ENCODE peak calls at places on chromosomes 16 and 17, in four cellular contexts. L, Y, O and J are unnamed samples.

GRCh38 chr17:45225964-45226530 is 4.4 kb downstream of the FMNL1 start:
- DNase-seq in Y (no peak), L (no peak), O (peak; percentile 91), J (no peak)

GRCh38 chr17:57892820-57893595 is 43.2 kb upstream of the MRPS23 start:
- DNase-seq in L (peak; percentile 39), Y (no peak), O (peak; percentile 81), J (peak; percentile 53)

GRCh38 chr16:68298907-68299515 is 11.7 kb downstream of the SLC7A6OS start:
- DNase-seq in Y (no peak), O (no peak), L (no peak), J (no peak)

GRCh38 chr17:19017804-19018599 is 13.4 kb upstream of the FAM83G start:
- DNase-seq in L (no peak), O (peak; percentile 35), Y (no peak), J (peak; percentile 3)

GRCh38 chr17:69870091-69870530 is 204.9 kb upstream of the KCNJ16 start:
- DNase-seq in Y (no peak), O (no peak), L (no peak), J (no peak)

GRCh38 chr17:57665696-57666095 is 79.4 kb downstream of the CCDC182 start:
- DNase-seq in Y (peak; percentile 49), L (no peak), O (no peak), J (no peak)

GRCh38 chr16:11632455-11632921 is 35.8 kb upstream of the SNN start:
- DNase-seq in L (peak; percentile 36), O (peak; percentile 35), Y (no peak), J (no peak)

GRCh38 chr17:45096141-45096540 is 35.0 kb downstream of the NMT1 start:
- DNase-seq in Y (peak; percentile 49), L (no peak), O (no peak), J (no peak)

GRCh38 chr17:81350320-81350686 is 45.0 kb upstream of the BAHCC1 start:
- DNase-seq in L (no peak), Y (no peak), O (no peak), J (no peak)

GRCh38 chr16:74726736-74727135 is 26.1 kb upstream of the MLKL start:
- DNase-seq in Y (no peak), O (peak; percentile 29), L (peak; percentile 35), J (no peak)
- TF ChIP-seq CTCF in Y (peak; percentile 73), O (peak; percentile 28), L (peak; percentile 30), J (peak; percentile 67)

DNA sequence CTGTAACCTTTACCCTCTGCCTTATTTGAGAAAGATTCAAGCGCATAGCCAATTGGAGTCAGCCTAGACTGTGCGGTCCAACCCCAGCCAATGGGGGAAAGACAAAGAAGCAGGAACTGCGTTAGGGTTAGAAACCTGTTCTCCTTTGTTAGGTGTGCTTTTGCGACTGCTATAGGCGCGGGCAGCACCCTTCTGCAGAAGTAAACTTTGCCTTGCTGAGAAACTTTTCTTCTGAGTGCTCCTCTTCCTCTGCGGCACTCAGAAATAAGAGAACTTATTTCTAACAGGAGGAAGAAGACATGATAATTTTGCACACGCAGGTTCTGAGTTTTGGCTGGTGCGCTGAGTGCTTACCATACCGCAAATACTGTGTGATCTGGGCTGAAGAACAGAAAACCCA is 9.0 kb downstream of the TXNL4B start:
- DNase-seq in O (no peak), L (no peak), Y (no peak), J (no peak)
- TF ChIP-seq CTCF in O (no peak), L (no peak), Y (no peak), J (no peak)

DNA sequence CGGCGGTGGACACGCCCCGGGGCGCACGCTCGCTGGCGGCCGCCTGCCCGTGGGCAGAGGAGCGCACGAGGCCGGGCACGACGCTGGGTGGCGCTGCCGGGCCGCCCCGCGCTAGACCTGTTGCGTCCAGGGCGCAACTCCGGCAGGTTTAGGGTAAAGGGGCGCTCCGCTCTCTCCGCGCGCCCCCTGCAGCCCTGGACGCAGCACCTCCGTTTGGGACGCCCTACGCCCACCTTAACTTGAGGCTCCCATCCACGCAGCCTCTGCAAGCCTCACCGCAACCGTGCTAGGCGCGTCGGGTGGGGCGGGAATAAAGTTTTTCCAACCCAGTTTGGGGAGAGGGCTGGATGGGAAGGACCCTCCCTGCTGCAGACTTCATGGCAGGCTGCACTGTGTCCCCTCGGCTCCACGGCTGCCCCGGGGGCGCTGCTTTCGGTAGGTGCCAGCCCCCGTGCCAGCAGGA is 299 bp upstream of the SYT17 start:
- DNase-seq in O (peak; percentile 83), Y (peak; percentile 73), L (peak; percentile 86), J (peak; percentile 78)
- TF ChIP-seq CTCF in O (peak; percentile 68), Y (peak; percentile 42), L (peak; percentile 77), J (peak; percentile 79)

DNA sequence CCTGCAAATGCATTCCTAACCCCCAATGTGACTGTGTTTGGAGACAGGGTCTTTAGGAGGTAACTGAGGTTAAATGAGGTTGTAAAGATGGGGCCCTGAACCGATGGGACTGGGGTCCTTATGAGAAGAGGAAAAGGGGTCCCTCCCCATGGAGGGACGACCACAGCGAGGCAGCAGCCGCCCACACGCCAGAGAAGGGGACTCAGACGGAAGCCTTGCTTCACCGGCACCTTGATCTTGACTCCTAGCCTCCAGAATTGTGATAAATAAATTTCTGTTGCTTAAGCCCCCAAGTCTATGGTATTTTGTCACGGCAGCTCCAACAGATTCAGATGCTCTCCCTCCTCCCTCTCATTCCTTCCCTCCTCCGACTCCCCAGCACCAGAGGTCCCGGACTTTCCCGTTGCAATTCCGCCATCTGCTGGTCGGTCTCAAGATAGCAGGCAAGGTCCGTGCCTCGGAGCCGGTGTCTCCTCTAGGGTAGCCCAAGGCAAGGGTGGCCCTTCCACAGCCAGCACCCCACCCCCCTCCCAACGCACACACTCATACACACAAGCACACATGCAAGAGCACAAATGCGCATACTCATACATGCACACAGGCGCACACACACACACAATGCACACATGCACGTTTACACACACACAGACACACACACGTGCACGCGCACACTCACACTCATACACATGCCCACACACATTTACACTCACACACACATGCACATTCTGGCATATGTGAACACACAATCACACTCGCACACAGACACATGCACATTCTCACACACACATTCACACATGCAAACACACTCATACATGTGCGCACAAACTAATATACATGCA is 23.1 kb upstream of the C16orf78 start:
- DNase-seq in Y (peak; percentile 65), O (peak; percentile 71), L (peak; percentile 84), J (peak; percentile 88)
- TF ChIP-seq CTCF in Y (peak; percentile 91), O (peak; percentile 79), L (peak; percentile 71), J (peak; percentile 86)

DNA sequence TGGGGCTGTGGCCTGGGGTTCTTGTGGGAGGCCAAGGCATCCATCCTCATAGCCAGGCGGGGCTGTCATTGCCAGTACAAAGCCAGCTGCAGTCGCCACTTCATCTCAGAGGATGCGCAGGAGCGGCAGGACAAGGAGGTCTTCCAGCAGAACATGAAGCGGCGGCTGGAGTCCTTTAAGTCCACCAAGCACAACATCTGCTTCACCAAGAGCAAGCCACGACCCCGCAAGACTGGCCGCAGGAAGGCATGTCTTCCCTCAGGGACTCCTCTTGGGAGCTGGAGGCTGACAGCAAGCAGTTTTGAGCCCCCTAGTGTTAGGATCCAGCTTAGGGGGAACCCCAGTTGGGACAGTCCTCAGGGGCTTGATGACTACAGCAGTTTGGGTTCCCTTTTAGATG is 15.1 kb upstream of the PLEKHG4 start:
- DNase-seq in O (no peak), L (no peak), Y (no peak), J (no peak)
- TF ChIP-seq CTCF in O (no peak), L (no peak), Y (peak; percentile 30), J (no peak)